ENCODE peak calls at places on chromosomes 6 and 20, in six cellular contexts. D is H1, W is mesenchymal stem cell, Q is neuronal stem cell, Z is H9, I is trophoblast cell. M is an unnamed sample.
A peak's percentile ranks its signal among the peaks of the same experiment; 100 is the strongest.

GRCh38 chr20:53597085-53597482 is 3.4 kb upstream of the ZNF217 start:
- DNase-seq in W (no peak), I (peak; percentile 97), D (peak; percentile 27), Q (no peak), Z (no peak), M (no peak)

GRCh38 chr6:105459884-105460283 is 57.0 kb upstream of the PREP start:
- DNase-seq in Q (no peak), W (no peak), I (no peak), Z (no peak), D (no peak), M (peak; percentile 35)

GRCh38 chr6:47134476-47135189 is 92.5 kb upstream of the ADGRF1 start:
- DNase-seq in D (no peak), I (peak; percentile 72), Q (no peak), W (peak; percentile 96), Z (no peak), M (peak; percentile 96)

GRCh38 chr20:62353289-62354030 is 13.7 kb downstream of the LAMA5 start:
- DNase-seq in D (no peak), Z (no peak), I (no peak), Q (no peak), W (no peak), M (no peak)

GRCh38 chr20:11847827-11848226 is 69.9 kb upstream of the BTBD3 start:
- DNase-seq in I (no peak), D (no peak), Q (no peak), Z (no peak), W (no peak), M (no peak)

GRCh38 chr6:1802495-1803395 is 193.0 kb downstream of the FOXC1 start:
- DNase-seq in I (no peak), Q (no peak), D (no peak), Z (no peak), W (no peak), M (no peak)

GRCh38 chr6:1381397-1382330 is 7.7 kb upstream of the FOXF2 start:
- DNase-seq in I (peak; percentile 66), W (no peak), Q (peak; percentile 73), Z (peak; percentile 63), D (peak; percentile 95), M (no peak)

GRCh38 chr6:138455746-138456392 is 43.4 kb downstream of the NHSL1 start:
- DNase-seq in D (no peak), Q (no peak), W (no peak), Z (no peak), I (no peak), M (peak; percentile 52)

GRCh38 chr6:28789553-28790083 is 134.2 kb downstream of the TRIM27 start:
- DNase-seq in D (peak; percentile 83), W (peak; percentile 75), Q (no peak), I (peak; percentile 85), Z (peak; percentile 67), M (peak; percentile 68)

GRCh38 chr20:51750037-51750769 is 18.0 kb downstream of the ATP9A start:
- DNase-seq in D (no peak), W (peak; percentile 89), Z (no peak), Q (no peak), I (peak; percentile 53), M (peak; percentile 94)

GRCh38 chr20:44542902-44543301 is 21.0 kb upstream of the SERINC3 start:
- DNase-seq in Q (no peak), I (no peak), W (no peak), D (no peak), Z (no peak), M (no peak)

GRCh38 chr20:44544178-44544719 is 22.4 kb upstream of the SERINC3 start:
- DNase-seq in Z (no peak), Q (no peak), W (no peak), D (no peak), I (no peak), M (no peak)

GRCh38 chr20:44541957-44542356 is 20.1 kb upstream of the SERINC3 start:
- DNase-seq in Q (no peak), Z (no peak), I (peak; percentile 91), W (no peak), D (no peak), M (no peak)

GRCh38 chr20:44540834-44541233 is 19.0 kb upstream of the SERINC3 start:
- DNase-seq in W (peak; percentile 45), I (peak; percentile 73), D (no peak), Z (no peak), Q (no peak), M (peak; percentile 86)

DNA sequence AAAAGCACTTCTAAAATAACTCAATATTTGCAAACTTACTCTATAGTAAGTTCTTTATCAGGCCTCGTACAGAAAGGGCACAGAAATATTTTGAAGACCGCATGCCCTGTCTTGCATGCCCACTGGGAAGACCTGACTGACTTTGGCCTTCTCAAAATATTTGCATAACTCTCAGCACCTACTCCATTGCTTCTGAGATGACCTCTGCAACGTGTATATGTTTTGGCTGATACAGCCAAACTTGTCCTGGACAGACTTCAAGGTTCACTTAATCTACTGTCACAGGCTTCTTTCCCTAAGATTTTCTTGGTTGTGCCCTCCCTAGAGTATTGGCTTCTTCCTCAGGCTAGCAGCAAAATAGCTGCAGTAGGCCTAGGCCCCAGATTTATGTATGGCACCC is 21.5 kb upstream of the SERINC3 start:
- DNase-seq in W (no peak), Q (no peak), I (no peak), D (no peak), Z (no peak), M (no peak)
- H4K91ac ChIP-seq in W (no peak overlapping the region), Q (no peak overlapping the region), I (peak overlapping the region; percentile 5), D (no peak overlapping the region), Z (no peak overlapping the region), M (no peak overlapping the region)

GRCh38 chr6:13576017-13576416 is 1.6 kb downstream of the SIRT5 start:
- DNase-seq in W (no peak), D (no peak), I (no peak), Q (no peak), Z (no peak), M (no peak)

GRCh38 chr6:13579911-13580310 is 5.5 kb downstream of the SIRT5 start:
- DNase-seq in D (no peak), W (no peak), Q (no peak), Z (no peak), I (no peak), M (no peak)

GRCh38 chr6:13586936-13587542 is 12.6 kb downstream of the SIRT5 start:
- DNase-seq in Z (no peak), Q (no peak), D (no peak), I (no peak), W (no peak), M (peak; percentile 55)

GRCh38 chr6:13577926-13578325 is 3.5 kb downstream of the SIRT5 start:
- DNase-seq in Z (no peak), W (no peak), D (no peak), I (no peak), Q (no peak), M (no peak)

GRCh38 chr6:13581700-13582229 is 7.4 kb downstream of the SIRT5 start:
- DNase-seq in D (no peak), I (no peak), W (no peak), Q (no peak), Z (no peak), M (no peak)
- H4K91ac ChIP-seq in D (no peak overlapping the region), I (no peak overlapping the region), W (no peak overlapping the region), Q (no peak overlapping the region), Z (no peak overlapping the region), M (no peak overlapping the region)

DNA sequence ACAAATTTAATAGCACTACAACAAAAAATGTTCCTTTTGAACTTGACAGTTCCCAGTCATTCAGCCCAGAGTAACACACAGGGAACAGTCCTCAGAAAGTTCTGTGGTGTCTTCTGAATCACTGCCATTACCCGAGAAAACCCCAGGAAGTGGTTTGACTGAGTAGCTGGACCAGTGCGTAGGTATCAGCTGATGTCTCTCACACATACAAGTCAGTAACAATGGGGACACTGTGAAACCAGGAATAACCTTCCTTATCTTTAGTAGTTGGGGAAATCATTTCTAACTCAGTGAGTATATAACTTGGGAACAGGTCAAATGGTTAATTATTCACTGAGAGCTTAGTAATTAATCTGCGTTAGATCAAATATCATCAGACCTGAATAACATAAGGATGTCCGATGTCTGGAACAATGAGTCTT is 73.1 kb downstream of the HIVEP2 start:
- DNase-seq in D (no peak), Q (no peak), I (peak; percentile 33), Z (no peak), W (peak; percentile 94), M (peak; percentile 96)
- H4K91ac ChIP-seq in D (no peak overlapping the region), Q (no peak overlapping the region), I (no peak overlapping the region), Z (no peak overlapping the region), W (no peak overlapping the region), M (no peak overlapping the region)

DNA sequence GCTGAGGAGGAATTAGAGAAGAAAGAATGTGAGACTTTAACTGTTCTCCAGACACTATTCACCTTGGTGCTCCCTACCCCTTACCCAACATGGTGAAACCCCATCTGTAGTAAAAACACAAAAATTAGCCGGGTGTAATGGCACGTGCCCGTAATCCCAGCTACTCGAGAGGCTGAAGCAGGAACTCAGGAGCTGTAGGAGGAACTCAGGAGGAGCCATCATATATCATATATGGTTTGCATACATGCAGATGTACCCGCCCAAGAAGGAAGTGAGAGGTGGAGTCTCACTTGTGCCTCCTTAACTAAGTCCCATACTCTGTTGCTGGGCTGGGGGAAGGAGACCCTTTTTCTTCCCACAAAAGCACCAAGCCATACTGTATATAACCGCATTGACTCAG is 35.5 kb upstream of the ME1 start:
- DNase-seq in D (no peak), W (no peak), Z (no peak), I (no peak), Q (no peak), M (no peak)
- H4K91ac ChIP-seq in D (no peak overlapping the region), W (no peak overlapping the region), Z (no peak overlapping the region), I (no peak overlapping the region), Q (no peak overlapping the region), M (no peak overlapping the region)